ENCODE peak calls at places on chromosomes 1 and 21, in four cellular contexts. One of them, this sample, is unnamed.

GRCh38 chr1:227767401-227768396 is 32.5 kb downstream of the SNAP47 start:
- DNase-seq in heart left ventricle: no peak
- DNase-seq in kidney: peak; percentile 28
- DNase-seq in AG10803: no peak
- DNase-seq in this sample: no peak

GRCh38 chr1:151989131-151989868 is 4.4 kb downstream of the S100A10 start:
- DNase-seq in heart left ventricle: peak; percentile 44
- DNase-seq in kidney: peak; percentile 88
- DNase-seq in AG10803: peak; percentile 92
- DNase-seq in this sample: peak; percentile 55

GRCh38 chr1:111596499-111596898 is 23.1 kb upstream of the RAP1A start:
- DNase-seq in heart left ventricle: no peak
- DNase-seq in kidney: peak; percentile 42
- DNase-seq in AG10803: no peak
- DNase-seq in this sample: no peak

GRCh38 chr1:28329395-28330153 is 734 bp downstream of the MED18 start:
- DNase-seq in heart left ventricle: no peak
- DNase-seq in kidney: peak; percentile 73
- DNase-seq in AG10803: peak; percentile 40
- DNase-seq in this sample: no peak

GRCh38 chr1:166603296-166603695 is 236.0 kb upstream of the POGK start:
- DNase-seq in heart left ventricle: no peak
- DNase-seq in kidney: no peak
- DNase-seq in AG10803: no peak
- DNase-seq in this sample: no peak

GRCh38 chr1:236619398-236619797 is 15.1 kb upstream of the HEATR1 start:
- DNase-seq in heart left ventricle: no peak
- DNase-seq in kidney: no peak
- DNase-seq in AG10803: no peak
- DNase-seq in this sample: no peak

GRCh38 chr1:67635055-67635809 is 49.8 kb upstream of the GADD45A start:
- DNase-seq in heart left ventricle: no peak
- DNase-seq in kidney: no peak
- DNase-seq in AG10803: no peak
- DNase-seq in this sample: no peak

GRCh38 chr1:7430646-7431045 is 340.4 kb upstream of the VAMP3 start:
- DNase-seq in heart left ventricle: no peak
- DNase-seq in kidney: no peak
- DNase-seq in AG10803: peak; percentile 68
- DNase-seq in this sample: peak; percentile 19

GRCh38 chr21:41547111-41547510 is 39.2 kb upstream of the TMPRSS2 start:
- DNase-seq in heart left ventricle: no peak
- DNase-seq in kidney: peak; percentile 30
- DNase-seq in AG10803: no peak
- DNase-seq in this sample: no peak

GRCh38 chr1:51897699-51898031 is 19.1 kb upstream of the NRDC start:
- DNase-seq in heart left ventricle: no peak
- DNase-seq in kidney: no peak
- DNase-seq in AG10803: peak; percentile 97
- DNase-seq in this sample: peak; percentile 83

GRCh38 chr1:243496173-243496553 is 240.3 kb downstream of the SDCCAG8 start:
- DNase-seq in heart left ventricle: no peak
- DNase-seq in kidney: peak; percentile 78
- DNase-seq in AG10803: no peak
- DNase-seq in this sample: no peak

GRCh38 chr1:100847481-100847880 is 47.2 kb downstream of the EXTL2 start:
- DNase-seq in heart left ventricle: no peak
- DNase-seq in kidney: no peak
- DNase-seq in AG10803: peak; percentile 30
- DNase-seq in this sample: peak; percentile 34

GRCh38 chr1:40860706-40861226 is 1.4 kb downstream of the CITED4 start:
- DNase-seq in heart left ventricle: no peak
- DNase-seq in kidney: peak; percentile 68
- DNase-seq in AG10803: no peak
- DNase-seq in this sample: no peak

GRCh38 chr1:114122891-114123621 is 30.6 kb downstream of the SYT6 start:
- DNase-seq in heart left ventricle: no peak
- DNase-seq in kidney: no peak
- DNase-seq in AG10803: peak; percentile 16
- DNase-seq in this sample: peak; percentile 2

GRCh38 chr1:197696372-197696771 is 78.9 kb downstream of the DENND1B start:
- DNase-seq in heart left ventricle: no peak
- DNase-seq in kidney: no peak
- DNase-seq in AG10803: peak; percentile 21
- DNase-seq in this sample: no peak

GRCh38 chr1:26831546-26832248 is 5.2 kb downstream of the ZDHHC18 start:
- DNase-seq in heart left ventricle: no peak
- DNase-seq in kidney: no peak
- DNase-seq in AG10803: peak; percentile 22
- DNase-seq in this sample: no peak

GRCh38 chr1:176998396-176998795 is 166.1 kb downstream of the ASTN1 start:
- DNase-seq in heart left ventricle: no peak
- DNase-seq in kidney: no peak
- DNase-seq in AG10803: no peak
- DNase-seq in this sample: no peak

GRCh38 chr1:42206164-42206563 is 41.6 kb upstream of the GUCA2A start:
- DNase-seq in heart left ventricle: no peak
- DNase-seq in kidney: no peak
- DNase-seq in AG10803: no peak
- DNase-seq in this sample: no peak

GRCh38 chr1:48246727-48247126 is 24.2 kb downstream of the SLC5A9 start:
- DNase-seq in heart left ventricle: no peak
- DNase-seq in kidney: no peak
- DNase-seq in AG10803: no peak
- DNase-seq in this sample: no peak

GRCh38 chr21:46092026-46092764 is 5.7 kb upstream of the COL6A2 start:
- DNase-seq in heart left ventricle: peak; percentile 63
- DNase-seq in kidney: peak; percentile 84
- DNase-seq in AG10803: peak; percentile 99
- DNase-seq in this sample: peak; percentile 94

GRCh38 chr1:23062271-23062670 is 43.0 kb downstream of the KDM1A start:
- DNase-seq in heart left ventricle: no peak
- DNase-seq in kidney: no peak
- DNase-seq in AG10803: peak; percentile 7
- DNase-seq in this sample: no peak

GRCh38 chr1:198699167-198700015 is 60.6 kb downstream of the PTPRC start:
- DNase-seq in heart left ventricle: no peak
- DNase-seq in kidney: peak; percentile 78
- DNase-seq in AG10803: peak; percentile 33
- DNase-seq in this sample: no peak

GRCh38 chr1:179087665-179088064 is 5.8 kb downstream of the TOR3A start:
- DNase-seq in heart left ventricle: no peak
- DNase-seq in kidney: no peak
- DNase-seq in AG10803: no peak
- DNase-seq in this sample: no peak

GRCh38 chr1:160251687-160252526 is 10.4 kb downstream of the DCAF8 start:
- DNase-seq in heart left ventricle: peak; percentile 66
- DNase-seq in kidney: peak; percentile 71
- DNase-seq in AG10803: peak; percentile 81
- DNase-seq in this sample: peak; percentile 17

GRCh38 chr1:32208891-32209309 is at the start of gene DCDC2B:
- DNase-seq in heart left ventricle: peak; percentile 32
- DNase-seq in kidney: peak; percentile 90
- DNase-seq in AG10803: peak; percentile 38
- DNase-seq in this sample: no peak

GRCh38 chr1:153733970-153734369 is 6.1 kb downstream of the INTS3 start:
- DNase-seq in heart left ventricle: no peak
- DNase-seq in kidney: no peak
- DNase-seq in AG10803: no peak
- DNase-seq in this sample: no peak

GRCh38 chr1:178086294-178087255 is 7.3 kb upstream of the RASAL2 start:
- DNase-seq in heart left ventricle: no peak
- DNase-seq in kidney: no peak
- DNase-seq in AG10803: peak; percentile 82
- DNase-seq in this sample: peak; percentile 58

GRCh38 chr1:193937308-193937707 is 750.9 kb upstream of the B3GALT2 start:
- DNase-seq in heart left ventricle: no peak
- DNase-seq in kidney: no peak
- DNase-seq in AG10803: no peak
- DNase-seq in this sample: no peak

GRCh38 chr1:233328661-233329498 is 1.4 kb downstream of the MAP3K21 start:
- DNase-seq in heart left ventricle: no peak
- DNase-seq in kidney: peak; percentile 75
- DNase-seq in AG10803: no peak
- DNase-seq in this sample: no peak

GRCh38 chr1:211495584-211495983 is 3.6 kb upstream of the RD3 start:
- DNase-seq in heart left ventricle: no peak
- DNase-seq in kidney: no peak
- DNase-seq in AG10803: no peak
- DNase-seq in this sample: no peak

GRCh38 chr1:112391603-112391940 is 4.4 kb upstream of the CTTNBP2NL start:
- DNase-seq in heart left ventricle: no peak
- DNase-seq in kidney: no peak
- DNase-seq in AG10803: no peak
- DNase-seq in this sample: no peak

GRCh38 chr1:116127123-116127847 is 16.1 kb downstream of the MAB21L3 start:
- DNase-seq in heart left ventricle: no peak
- DNase-seq in kidney: peak; percentile 65
- DNase-seq in AG10803: peak; percentile 37
- DNase-seq in this sample: no peak

GRCh38 chr1:10515627-10516026 is 40.9 kb downstream of the PEX14 start:
- DNase-seq in heart left ventricle: no peak
- DNase-seq in kidney: no peak
- DNase-seq in AG10803: no peak
- DNase-seq in this sample: no peak

GRCh38 chr1:83857705-83858104 is 141.2 kb downstream of the TTLL7 start:
- DNase-seq in heart left ventricle: no peak
- DNase-seq in kidney: no peak
- DNase-seq in AG10803: no peak
- DNase-seq in this sample: no peak

GRCh38 chr1:19643602-19644419 is at the start of gene NBL1:
- DNase-seq in heart left ventricle: peak; percentile 86
- DNase-seq in kidney: peak; percentile 91
- DNase-seq in AG10803: peak; percentile 63
- DNase-seq in this sample: no peak

GRCh38 chr1:231139125-231139649 is 22.7 kb upstream of the TRIM67 start:
- DNase-seq in heart left ventricle: no peak
- DNase-seq in kidney: no peak
- DNase-seq in AG10803: peak; percentile 82
- DNase-seq in this sample: peak; percentile 62

GRCh38 chr1:64969305-64970066 is 3.1 kb upstream of the JAK1 start:
- DNase-seq in heart left ventricle: no peak
- DNase-seq in kidney: no peak
- DNase-seq in AG10803: peak; percentile 29
- DNase-seq in this sample: no peak
- TF ChIP-seq CTCF in heart left ventricle: no peak
- TF ChIP-seq CTCF in kidney: peak; percentile 3
- TF ChIP-seq CTCF in AG10803: peak; percentile 39
- TF ChIP-seq CTCF in this sample: no peak

GRCh38 chr1:226738995-226739695 is at the start of gene ITPKB:
- DNase-seq in heart left ventricle: peak; percentile 82
- DNase-seq in kidney: peak; percentile 82
- DNase-seq in AG10803: peak; percentile 45
- DNase-seq in this sample: no peak

GRCh38 chr1:226737819-226738420 is 1.2 kb downstream of the ITPKB start:
- DNase-seq in heart left ventricle: peak; percentile 40
- DNase-seq in kidney: peak; percentile 88
- DNase-seq in AG10803: peak; percentile 25
- DNase-seq in this sample: no peak

GRCh38 chr1:226738421-226738994 is 574 bp downstream of the ITPKB start:
- DNase-seq in heart left ventricle: peak; percentile 32
- DNase-seq in kidney: peak; percentile 80
- DNase-seq in AG10803: peak; percentile 16
- DNase-seq in this sample: no peak

GRCh38 chr1:226741009-226741408 is 1.9 kb upstream of the ITPKB start:
- DNase-seq in heart left ventricle: no peak
- DNase-seq in kidney: no peak
- DNase-seq in AG10803: no peak
- DNase-seq in this sample: no peak

DNA sequence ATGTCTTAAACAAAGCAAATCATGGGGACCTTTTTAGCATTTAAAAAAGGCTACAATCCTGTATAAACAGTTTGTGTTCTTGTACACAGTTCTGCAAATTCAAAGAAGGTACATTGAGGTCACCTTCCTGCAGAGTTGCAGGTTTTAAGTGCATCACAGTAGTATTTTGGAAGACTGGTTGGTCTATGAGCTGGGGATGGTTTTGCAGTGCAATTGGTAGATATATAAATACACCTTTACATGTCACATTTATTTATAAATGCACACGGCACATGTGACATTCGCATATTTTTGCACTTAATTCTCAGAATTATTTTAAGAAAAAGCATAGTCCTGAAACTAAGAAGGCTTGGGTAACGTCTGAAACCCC is 599 bp upstream of the ITPKB start:
- DNase-seq in heart left ventricle: no peak
- DNase-seq in kidney: no peak
- DNase-seq in AG10803: no peak
- DNase-seq in this sample: no peak
- H3K4me3 ChIP-seq in heart left ventricle: no peak overlapping the region
- H3K4me3 ChIP-seq in kidney: peak overlapping the region; percentile 72
- H3K4me3 ChIP-seq in AG10803: no peak overlapping the region
- H3K4me3 ChIP-seq in this sample: no peak overlapping the region

GRCh38 chr1:214586621-214587020 is 16.4 kb upstream of the CENPF start:
- DNase-seq in heart left ventricle: no peak
- DNase-seq in kidney: no peak
- DNase-seq in AG10803: no peak
- DNase-seq in this sample: no peak

GRCh38 chr1:214588963-214589597 is 13.9 kb upstream of the CENPF start:
- DNase-seq in heart left ventricle: no peak
- DNase-seq in kidney: no peak
- DNase-seq in AG10803: no peak
- DNase-seq in this sample: no peak

GRCh38 chr1:214593158-214593557 is 9.8 kb upstream of the CENPF start:
- DNase-seq in heart left ventricle: no peak
- DNase-seq in kidney: no peak
- DNase-seq in AG10803: no peak
- DNase-seq in this sample: no peak

GRCh38 chr1:214587165-214587564 is 15.8 kb upstream of the CENPF start:
- DNase-seq in heart left ventricle: no peak
- DNase-seq in kidney: no peak
- DNase-seq in AG10803: no peak
- DNase-seq in this sample: no peak

GRCh38 chr1:214590696-214591095 is 12.3 kb upstream of the CENPF start:
- DNase-seq in heart left ventricle: no peak
- DNase-seq in kidney: no peak
- DNase-seq in AG10803: no peak
- DNase-seq in this sample: no peak
- TF ChIP-seq CTCF in heart left ventricle: no peak
- TF ChIP-seq CTCF in kidney: no peak
- TF ChIP-seq CTCF in AG10803: no peak
- TF ChIP-seq CTCF in this sample: peak; percentile 3

GRCh38 chr1:212557739-212558664 is 50.6 kb upstream of the ATF3 start:
- DNase-seq in heart left ventricle: peak; percentile 58
- DNase-seq in kidney: peak; percentile 90
- DNase-seq in AG10803: peak; percentile 27
- DNase-seq in this sample: no peak

GRCh38 chr1:212555426-212555825 is 53.1 kb upstream of the ATF3 start:
- DNase-seq in heart left ventricle: no peak
- DNase-seq in kidney: no peak
- DNase-seq in AG10803: no peak
- DNase-seq in this sample: no peak

GRCh38 chr1:212554401-212554800 is 54.2 kb upstream of the ATF3 start:
- DNase-seq in heart left ventricle: no peak
- DNase-seq in kidney: no peak
- DNase-seq in AG10803: peak; percentile 4
- DNase-seq in this sample: no peak

GRCh38 chr1:212558665-212559480 is 49.7 kb upstream of the ATF3 start:
- DNase-seq in heart left ventricle: peak; percentile 93
- DNase-seq in kidney: peak; percentile 97
- DNase-seq in AG10803: peak; percentile 88
- DNase-seq in this sample: peak; percentile 35

GRCh38 chr1:212556822-212557549 is 51.6 kb upstream of the ATF3 start:
- DNase-seq in heart left ventricle: no peak
- DNase-seq in kidney: no peak
- DNase-seq in AG10803: no peak
- DNase-seq in this sample: no peak
- H3K4me3 ChIP-seq in heart left ventricle: no peak overlapping the region
- H3K4me3 ChIP-seq in kidney: no peak overlapping the region
- H3K4me3 ChIP-seq in AG10803: no peak overlapping the region
- H3K4me3 ChIP-seq in this sample: no peak overlapping the region